ENCODE peak calls at places on chromosome 17, in five cellular contexts. One of them, this sample, is unnamed.

GRCh38 chr17:62963296-62963695 is 2.7 kb upstream of the TANC2 start:
- DNase-seq in naive thymus-derived CD8-positive, alpha-beta T cell: no peak
- DNase-seq in WTC11: no peak
- DNase-seq in psoas muscle: no peak
- DNase-seq in ecto neural progenitor cell: no peak
- DNase-seq in this sample: no peak

GRCh38 chr17:17738901-17739300 is 57.6 kb downstream of the RAI1 start:
- DNase-seq in ecto neural progenitor cell: no peak
- DNase-seq in naive thymus-derived CD8-positive, alpha-beta T cell: no peak
- DNase-seq in psoas muscle: no peak
- DNase-seq in WTC11: no peak
- DNase-seq in this sample: no peak

GRCh38 chr17:39239640-39240314 is 14.0 kb upstream of the STAC2 start:
- DNase-seq in naive thymus-derived CD8-positive, alpha-beta T cell: peak
- DNase-seq in psoas muscle: no peak
- DNase-seq in WTC11: peak
- DNase-seq in ecto neural progenitor cell: peak
- DNase-seq in this sample: peak

GRCh38 chr17:75498726-75499213 is 16.6 kb downstream of the CASKIN2 start:
- DNase-seq in psoas muscle: no peak
- DNase-seq in WTC11: peak
- DNase-seq in naive thymus-derived CD8-positive, alpha-beta T cell: no peak
- DNase-seq in ecto neural progenitor cell: no peak
- DNase-seq in this sample: peak

GRCh38 chr17:43337684-43338428 is 60.9 kb upstream of the ARL4D start:
- DNase-seq in WTC11: no peak
- DNase-seq in naive thymus-derived CD8-positive, alpha-beta T cell: no peak
- DNase-seq in psoas muscle: no peak
- DNase-seq in ecto neural progenitor cell: no peak
- DNase-seq in this sample: no peak

GRCh38 chr17:82178499-82179290 is 33.9 kb downstream of the CCDC57 start:
- DNase-seq in psoas muscle: no peak
- DNase-seq in naive thymus-derived CD8-positive, alpha-beta T cell: no peak
- DNase-seq in ecto neural progenitor cell: no peak
- DNase-seq in WTC11: no peak
- DNase-seq in this sample: no peak

GRCh38 chr17:50506298-50506697 is 1.9 kb upstream of the MYCBPAP start:
- DNase-seq in WTC11: no peak
- DNase-seq in ecto neural progenitor cell: no peak
- DNase-seq in naive thymus-derived CD8-positive, alpha-beta T cell: no peak
- DNase-seq in psoas muscle: no peak
- DNase-seq in this sample: no peak

GRCh38 chr17:76969598-76970172 is 101.5 kb downstream of the MGAT5B start:
- DNase-seq in naive thymus-derived CD8-positive, alpha-beta T cell: no peak
- DNase-seq in psoas muscle: no peak
- DNase-seq in WTC11: peak
- DNase-seq in ecto neural progenitor cell: peak
- DNase-seq in this sample: no peak

GRCh38 chr17:81345211-81346089 is 49.8 kb upstream of the BAHCC1 start:
- DNase-seq in WTC11: peak
- DNase-seq in psoas muscle: peak
- DNase-seq in ecto neural progenitor cell: peak
- DNase-seq in naive thymus-derived CD8-positive, alpha-beta T cell: peak
- DNase-seq in this sample: peak

GRCh38 chr17:81427446-81428120 is 32.3 kb downstream of the BAHCC1 start:
- DNase-seq in naive thymus-derived CD8-positive, alpha-beta T cell: no peak
- DNase-seq in ecto neural progenitor cell: no peak
- DNase-seq in psoas muscle: peak
- DNase-seq in WTC11: no peak
- DNase-seq in this sample: peak

GRCh38 chr17:50832267-50833227 is 2.8 kb upstream of the WFIKKN2 start:
- DNase-seq in WTC11: no peak
- DNase-seq in ecto neural progenitor cell: no peak
- DNase-seq in naive thymus-derived CD8-positive, alpha-beta T cell: no peak
- DNase-seq in psoas muscle: no peak
- DNase-seq in this sample: no peak

GRCh38 chr17:42362245-42362961 is 25.8 kb downstream of the STAT3 start:
- DNase-seq in WTC11: no peak
- DNase-seq in ecto neural progenitor cell: no peak
- DNase-seq in naive thymus-derived CD8-positive, alpha-beta T cell: no peak
- DNase-seq in psoas muscle: no peak
- DNase-seq in this sample: peak

GRCh38 chr17:48074322-48075054 is 26.3 kb downstream of the NFE2L1 start:
- DNase-seq in psoas muscle: peak
- DNase-seq in ecto neural progenitor cell: peak
- DNase-seq in naive thymus-derived CD8-positive, alpha-beta T cell: peak
- DNase-seq in WTC11: peak
- DNase-seq in this sample: peak

GRCh38 chr17:3558603-3559269 is 1.1 kb upstream of the TRPV3 start:
- DNase-seq in WTC11: no peak
- DNase-seq in psoas muscle: no peak
- DNase-seq in naive thymus-derived CD8-positive, alpha-beta T cell: no peak
- DNase-seq in ecto neural progenitor cell: peak
- DNase-seq in this sample: no peak

GRCh38 chr17:53749178-53749577 is 73.5 kb upstream of the KIF2B start:
- DNase-seq in psoas muscle: no peak
- DNase-seq in ecto neural progenitor cell: no peak
- DNase-seq in WTC11: no peak
- DNase-seq in naive thymus-derived CD8-positive, alpha-beta T cell: no peak
- DNase-seq in this sample: no peak

GRCh38 chr17:71959129-71959528 is 161.7 kb upstream of the SOX9 start:
- DNase-seq in ecto neural progenitor cell: no peak
- DNase-seq in naive thymus-derived CD8-positive, alpha-beta T cell: no peak
- DNase-seq in psoas muscle: no peak
- DNase-seq in WTC11: no peak
- DNase-seq in this sample: no peak

GRCh38 chr17:79192503-79193500 is 118.2 kb downstream of the ENGASE start:
- DNase-seq in WTC11: peak
- DNase-seq in psoas muscle: peak
- DNase-seq in naive thymus-derived CD8-positive, alpha-beta T cell: peak
- DNase-seq in ecto neural progenitor cell: peak
- DNase-seq in this sample: peak

GRCh38 chr17:35764123-35764991 is 3.7 kb downstream of the C17orf50 start:
- DNase-seq in psoas muscle: peak
- DNase-seq in naive thymus-derived CD8-positive, alpha-beta T cell: peak
- DNase-seq in WTC11: peak
- DNase-seq in ecto neural progenitor cell: peak
- DNase-seq in this sample: peak

GRCh38 chr17:41748275-41748674 is 13.8 kb upstream of the HAP1 start:
- DNase-seq in ecto neural progenitor cell: no peak
- DNase-seq in WTC11: no peak
- DNase-seq in psoas muscle: no peak
- DNase-seq in naive thymus-derived CD8-positive, alpha-beta T cell: no peak
- DNase-seq in this sample: no peak

GRCh38 chr17:38922538-38923291 is 2.7 kb upstream of the LASP1NB start:
- DNase-seq in naive thymus-derived CD8-positive, alpha-beta T cell: no peak
- DNase-seq in WTC11: peak
- DNase-seq in ecto neural progenitor cell: peak
- DNase-seq in psoas muscle: peak
- DNase-seq in this sample: peak

GRCh38 chr17:2580641-2581040 is 12.8 kb upstream of the PAFAH1B1 start:
- DNase-seq in WTC11: no peak
- DNase-seq in ecto neural progenitor cell: no peak
- DNase-seq in naive thymus-derived CD8-positive, alpha-beta T cell: no peak
- DNase-seq in psoas muscle: no peak
- DNase-seq in this sample: no peak

GRCh38 chr17:62696256-62696655 is 68.8 kb downstream of the MRC2 start:
- DNase-seq in psoas muscle: no peak
- DNase-seq in naive thymus-derived CD8-positive, alpha-beta T cell: no peak
- DNase-seq in ecto neural progenitor cell: no peak
- DNase-seq in WTC11: no peak
- DNase-seq in this sample: no peak

GRCh38 chr17:17628388-17629008 is 37.0 kb upstream of the PEMT start:
- DNase-seq in naive thymus-derived CD8-positive, alpha-beta T cell: peak
- DNase-seq in ecto neural progenitor cell: no peak
- DNase-seq in WTC11: no peak
- DNase-seq in psoas muscle: no peak
- DNase-seq in this sample: no peak

GRCh38 chr17:68777243-68777855 is 176.2 kb upstream of the FAM20A start:
- DNase-seq in WTC11: peak
- DNase-seq in naive thymus-derived CD8-positive, alpha-beta T cell: peak
- DNase-seq in psoas muscle: peak
- DNase-seq in ecto neural progenitor cell: peak
- DNase-seq in this sample: peak

GRCh38 chr17:57021226-57021940 is 43.5 kb downstream of the SCPEP1 start:
- DNase-seq in WTC11: no peak
- DNase-seq in psoas muscle: no peak
- DNase-seq in naive thymus-derived CD8-positive, alpha-beta T cell: no peak
- DNase-seq in ecto neural progenitor cell: no peak
- DNase-seq in this sample: no peak

GRCh38 chr17:50198026-50198669 is 3.3 kb downstream of the COL1A1 start:
- DNase-seq in ecto neural progenitor cell: no peak
- DNase-seq in psoas muscle: peak
- DNase-seq in WTC11: peak
- DNase-seq in naive thymus-derived CD8-positive, alpha-beta T cell: peak
- DNase-seq in this sample: no peak